ENCODE peak calls at places on chromosomes 5 and 9, in five cellular contexts. E is HCT116, O is PC-3, P is MM.1S, N is PC-9. X is an unnamed sample. For H3K9me2, the result is how much of the 10 kb centered on the place peaks cover.

GRCh38 chr5:82364497-82364896 is 86.3 kb upstream of the RPS23 start:
- DNase-seq in E (no peak), O (peak), P (no peak), N (peak), X (peak)

GRCh38 chr9:126294331-126295081 is 32.1 kb upstream of the MVB12B start:
- DNase-seq in E (no peak), O (no peak), P (no peak), N (no peak), X (no peak)

GRCh38 chr9:112863214-112863613 is 27.5 kb downstream of the SLC46A2 start:
- DNase-seq in E (no peak), O (no peak), P (no peak), N (no peak), X (no peak)

GRCh38 chr5:74196233-74196632 is 444.3 kb downstream of the ENC1 start:
- DNase-seq in E (no peak), O (no peak), P (peak), N (no peak), X (no peak)

GRCh38 chr5:72569423-72569939 is 62.3 kb upstream of the ZNF366 start:
- DNase-seq in E (no peak), O (no peak), P (no peak), N (no peak), X (no peak)

GRCh38 chr5:179120421-179120861 is 60.3 kb downstream of the ZNF354C start:
- DNase-seq in E (no peak), O (no peak), P (no peak), N (no peak), X (no peak)

GRCh38 chr5:157026789-157027424 is 32.0 kb downstream of the HAVCR1 start:
- DNase-seq in E (peak), O (peak), P (peak), N (peak), X (peak)

GRCh38 chr5:133366966-133367365 is 245.4 kb downstream of the FSTL4 start:
- DNase-seq in E (no peak), O (no peak), P (no peak), N (no peak), X (no peak)

GRCh38 chr9:80156725-80157124 is 585.0 kb downstream of the TLE4 start:
- DNase-seq in E (no peak), O (no peak), P (no peak), N (no peak), X (no peak)

DNA sequence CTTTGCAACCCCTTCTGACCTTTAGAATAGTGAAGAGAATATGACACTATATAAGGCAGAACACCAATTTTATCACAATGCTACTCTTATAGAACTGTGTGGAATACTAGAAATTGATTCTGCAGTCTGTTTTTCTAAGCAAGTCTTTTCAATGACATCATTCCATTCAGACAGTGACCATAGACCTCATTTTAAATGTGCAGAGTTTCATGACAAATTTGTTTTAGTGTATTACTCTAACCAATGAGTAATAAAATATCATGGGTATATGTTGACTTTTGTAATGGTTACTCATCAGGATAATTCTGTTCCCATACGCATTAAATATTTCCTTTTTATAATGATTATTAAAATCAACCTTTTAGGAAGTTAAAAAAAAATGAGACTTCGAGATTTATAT is 219.9 kb downstream of the COX7C start:
- DNase-seq in E (no peak), O (peak), P (no peak), N (no peak), X (no peak)
- H3K9me2 ChIP-seq in E (under half), O (under half), P (under half), N (under half), X (under half)

DNA sequence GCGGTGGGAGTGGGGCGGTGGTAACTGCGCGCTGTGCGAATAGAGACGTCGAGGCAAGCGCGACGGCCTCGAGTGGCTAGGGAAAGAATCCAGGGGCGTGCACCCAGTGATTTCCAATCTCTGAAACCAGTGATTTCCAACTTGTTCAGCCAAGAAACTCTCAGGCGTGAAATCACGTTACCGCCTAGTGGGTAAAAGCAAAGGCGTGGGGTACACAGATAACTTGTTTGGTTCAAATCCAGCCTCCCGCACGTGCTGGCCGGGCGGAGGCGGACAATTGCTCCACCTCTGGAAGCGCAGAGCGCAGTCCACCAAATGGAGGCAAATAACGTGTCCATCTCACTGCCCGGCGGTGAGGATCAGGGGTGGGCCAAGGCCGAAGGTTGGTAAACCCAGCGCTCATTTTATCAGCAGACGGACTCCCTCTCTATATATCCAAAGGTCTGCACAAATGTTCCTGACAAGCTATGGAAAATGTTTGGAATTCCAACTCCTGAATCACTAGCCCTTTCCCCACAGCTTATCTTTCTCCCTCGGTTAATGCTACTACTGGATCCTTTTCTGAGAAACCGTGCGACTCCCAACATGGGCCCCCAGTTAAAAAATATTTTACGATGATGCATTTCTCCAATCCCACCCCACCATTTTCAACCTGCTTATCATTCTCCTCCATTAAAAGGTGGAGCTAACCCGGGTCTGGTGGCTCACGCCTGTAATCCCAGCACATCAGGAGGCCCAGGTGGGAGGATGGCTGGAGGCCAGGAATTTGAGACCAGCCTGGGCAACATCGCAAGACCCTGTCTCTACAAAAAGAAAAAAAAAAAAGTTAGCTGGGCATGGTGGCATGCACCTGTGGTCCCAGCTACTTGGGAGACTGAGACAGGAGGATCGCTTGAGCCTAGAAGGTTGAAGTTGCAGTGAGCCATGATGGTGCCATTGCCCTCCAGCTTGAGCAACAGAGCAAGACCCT is 950 bp upstream of the FNBP1 start:
- DNase-seq in E (no peak), O (no peak), P (no peak), N (no peak), X (peak)
- TF ChIP-seq CTCF in E (no peak), O (peak), P (no peak), N (no peak), X (no peak)

DNA sequence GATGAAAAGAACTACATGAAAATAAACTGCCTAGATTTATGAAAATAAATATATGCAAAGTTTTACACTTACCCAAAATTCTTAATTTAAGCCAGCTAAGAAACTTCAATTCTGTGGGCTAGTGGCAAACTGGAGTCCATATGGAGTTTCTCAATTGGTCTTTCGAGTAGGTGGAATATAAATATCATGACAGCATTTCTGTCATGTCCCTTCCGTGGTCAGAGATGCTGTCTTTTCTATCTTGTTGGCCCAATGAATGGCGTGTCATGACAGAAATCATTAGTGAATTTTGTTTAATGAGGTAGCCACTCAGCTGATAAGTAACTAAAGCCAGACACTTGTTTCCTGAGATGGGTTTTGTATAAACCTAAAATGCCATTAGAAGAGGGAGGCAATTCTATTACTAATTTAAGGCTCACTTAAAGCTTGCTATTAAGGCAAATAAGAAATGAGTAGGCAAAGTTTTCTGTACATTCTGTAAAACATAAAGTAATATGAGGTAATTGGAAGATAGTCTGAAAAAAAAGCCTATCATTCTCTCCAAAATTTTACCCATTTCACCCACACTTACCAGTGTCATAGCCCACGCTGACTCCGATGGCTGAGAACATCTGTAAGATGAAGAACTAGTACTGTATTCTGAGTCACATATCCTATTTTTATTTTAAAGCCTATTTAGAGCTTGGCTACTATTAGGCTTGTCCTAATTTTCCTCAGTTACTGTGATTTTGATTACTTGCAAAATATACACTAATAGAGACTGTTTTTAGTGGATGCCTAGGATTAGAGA is 419.3 kb upstream of the MEF2C start:
- DNase-seq in E (no peak), O (no peak), P (no peak), N (no peak), X (no peak)
- H3K27ac ChIP-seq in E (no peak), O (no peak), P (peak), N (no peak), X (no peak)

DNA sequence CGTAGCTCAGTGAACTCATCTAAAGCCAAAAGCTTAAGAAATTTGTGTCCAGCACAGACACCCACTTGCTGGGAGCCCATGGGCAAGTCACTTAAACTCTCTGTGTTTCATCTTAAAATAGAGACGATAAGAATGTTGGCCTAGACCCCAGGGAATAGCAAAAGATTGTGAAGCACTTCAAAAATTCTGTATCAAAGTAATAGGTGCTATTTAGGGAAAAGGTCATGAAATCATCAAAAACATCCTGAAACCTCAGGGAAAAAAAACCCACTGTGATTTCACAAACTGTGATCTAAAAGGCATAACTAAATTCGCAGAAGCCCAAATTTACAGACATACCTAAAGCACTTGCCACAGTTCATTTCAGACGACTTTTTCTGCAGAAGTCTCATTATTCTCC is 278.3 kb downstream of the NR2F1-AS1 start:
- DNase-seq in E (no peak), O (no peak), P (no peak), N (no peak), X (no peak)
- H3K9me2 ChIP-seq in E (under half), O (under half), P (under half), N (under half), X (under half)

GRCh38 chr5:32475338-32476097 is 31.0 kb upstream of the ZFR start:
- DNase-seq in E (no peak), O (no peak), P (no peak), N (no peak), X (peak)

GRCh38 chr5:32476891-32477290 is 32.4 kb upstream of the ZFR start:
- DNase-seq in E (no peak), O (no peak), P (no peak), N (no peak), X (no peak)

GRCh38 chr5:32474201-32474854 is 29.8 kb upstream of the ZFR start:
- DNase-seq in E (no peak), O (no peak), P (no peak), N (no peak), X (no peak)

GRCh38 chr5:32473072-32473471 is 28.5 kb upstream of the ZFR start:
- DNase-seq in E (no peak), O (no peak), P (no peak), N (no peak), X (no peak)

DNA sequence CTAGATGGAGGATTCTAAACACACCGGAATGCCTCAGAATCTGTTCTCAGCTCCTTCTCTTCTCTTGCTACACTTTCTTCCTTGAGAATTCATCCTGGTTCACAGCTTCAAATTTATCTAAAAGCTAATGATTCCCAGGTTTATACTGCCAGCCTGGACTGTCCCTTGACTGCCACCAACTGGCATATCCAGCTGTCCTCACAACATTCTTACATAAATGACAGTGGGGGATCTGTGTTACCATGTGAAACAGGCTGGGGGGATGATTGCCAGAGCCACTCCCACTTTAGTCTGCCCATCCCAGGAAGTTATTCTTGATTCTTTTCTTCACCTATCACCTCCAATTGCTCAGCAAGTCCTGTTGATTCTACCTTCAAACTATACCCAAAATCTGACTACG is 27.2 kb upstream of the ZFR start:
- DNase-seq in E (no peak), O (no peak), P (no peak), N (no peak), X (peak)
- TF ChIP-seq CTCF in E (no peak), O (peak), P (no peak), N (no peak), X (peak)